ENCODE peak calls at places on chromosomes 11 and 22, in five cellular contexts. N, P, O, I and T are unnamed samples.

GRCh38 chr22:50476819-50477344 is 2.0 kb upstream of the SBF1 start:
- DNase-seq in N (no peak), O (no peak), P (no peak), I (no peak), T (no peak)

GRCh38 chr11:61695917-61696316 is 15.7 kb downstream of the DAGLA start:
- DNase-seq in N (no peak), I (peak), P (peak), O (no peak), T (peak)

GRCh38 chr22:45472426-45472825 is 30.3 kb upstream of the FBLN1 start:
- DNase-seq in P (no peak), N (no peak), I (no peak), O (no peak), T (no peak)

GRCh38 chr11:113593698-113594308 is 112.3 kb downstream of the TMPRSS5 start:
- DNase-seq in O (no peak), N (no peak), I (no peak), P (no peak), T (no peak)

GRCh38 chr11:8247312-8247711 is 16.4 kb downstream of the LMO1 start:
- DNase-seq in P (no peak), O (no peak), I (no peak), N (no peak), T (no peak)

GRCh38 chr11:111764621-111765020 is 1.6 kb downstream of the PPP2R1B start:
- DNase-seq in I (peak), P (no peak), N (no peak), O (no peak), T (no peak)

GRCh38 chr22:27560781-27561180 is 240.8 kb downstream of the MN1 start:
- DNase-seq in O (no peak), N (no peak), I (no peak), P (no peak), T (no peak)

GRCh38 chr22:44488354-44488753 is 9.7 kb downstream of the RTL6 start:
- DNase-seq in O (no peak), N (no peak), I (no peak), P (no peak), T (no peak)

GRCh38 chr11:64935634-64936081 is at the start of gene GPHA2:
- DNase-seq in O (no peak), N (no peak), P (no peak), I (peak), T (no peak)

GRCh38 chr11:35485656-35486318 is 39.6 kb downstream of the PAMR1 start:
- DNase-seq in O (peak), P (peak), I (peak), N (peak), T (peak)

GRCh38 chr11:134489728-134490127 is 77.7 kb upstream of the B3GAT1 start:
- DNase-seq in N (no peak), I (no peak), P (no peak), O (no peak), T (no peak)

GRCh38 chr11:67548555-67549110 is 25.4 kb upstream of the CABP2 start:
- DNase-seq in I (no peak), O (no peak), P (no peak), N (no peak), T (no peak)

GRCh38 chr11:77821349-77821851 is 456 bp downstream of the AAMDC start:
- DNase-seq in P (no peak), O (no peak), N (no peak), I (peak), T (no peak)

GRCh38 chr11:37830532-37830931 is 1232.5 kb upstream of the RAG2 start:
- DNase-seq in I (no peak), O (no peak), P (no peak), N (no peak), T (no peak)

GRCh38 chr11:68077617-68078592 is 39.1 kb downstream of the TCIRG1 start:
- DNase-seq in O (no peak), I (no peak), P (no peak), N (no peak), T (no peak)

GRCh38 chr11:64355078-64355940 is 3.7 kb upstream of the RPS6KA4 start:
- DNase-seq in P (peak), I (peak), O (peak), N (peak), T (peak)

GRCh38 chr11:90220391-90220790 is 2.5 kb downstream of the CHORDC1 start:
- DNase-seq in N (no peak), I (no peak), O (no peak), P (no peak), T (no peak)

GRCh38 chr11:61345954-61346814 is 13.2 kb downstream of the TKFC start:
- DNase-seq in N (no peak), P (no peak), I (no peak), O (no peak), T (no peak)

GRCh38 chr22:18152519-18152918 is 2.5 kb downstream of the USP18 start:
- DNase-seq in I (no peak), N (no peak), O (no peak), P (no peak), T (no peak)

GRCh38 chr11:47464479-47464878 is 15.5 kb upstream of the RAPSN start:
- DNase-seq in I (peak), P (no peak), N (no peak), O (no peak), T (no peak)

GRCh38 chr22:32375678-32376450 is 18.2 kb downstream of the RFPL3 start:
- DNase-seq in N (no peak), O (no peak), P (no peak), I (no peak), T (no peak)

GRCh38 chr11:80146231-80146630 is 705.4 kb upstream of the TENM4 start:
- DNase-seq in I (no peak), O (no peak), N (no peak), P (no peak), T (no peak)

GRCh38 chr22:19992481-19992911 is 24.1 kb downstream of the ARVCF start:
- DNase-seq in O (no peak), P (no peak), N (no peak), I (no peak), T (no peak)

GRCh38 chr11:69460540-69461257 is 20.8 kb upstream of the LINC01488 start:
- DNase-seq in P (no peak), I (no peak), O (no peak), N (peak), T (no peak)

GRCh38 chr11:132080121-132080520 is 709.7 kb downstream of the NTM start:
- DNase-seq in P (no peak), N (no peak), O (no peak), I (peak), T (no peak)

GRCh38 chr22:37420656-37421467 is 6.4 kb downstream of the ELFN2 start:
- DNase-seq in P (no peak), O (no peak), I (no peak), N (no peak), T (no peak)
- TF ChIP-seq CTCF in P (no peak), O (no peak), I (no peak), N (no peak), T (no peak)

GRCh38 chr11:93169950-93170561 is 27.7 kb downstream of the SLC36A4 start:
- DNase-seq in N (peak), P (no peak), I (peak), O (no peak), T (no peak)
- TF ChIP-seq CTCF in N (peak), P (no peak), I (peak), O (peak), T (no peak)

DNA sequence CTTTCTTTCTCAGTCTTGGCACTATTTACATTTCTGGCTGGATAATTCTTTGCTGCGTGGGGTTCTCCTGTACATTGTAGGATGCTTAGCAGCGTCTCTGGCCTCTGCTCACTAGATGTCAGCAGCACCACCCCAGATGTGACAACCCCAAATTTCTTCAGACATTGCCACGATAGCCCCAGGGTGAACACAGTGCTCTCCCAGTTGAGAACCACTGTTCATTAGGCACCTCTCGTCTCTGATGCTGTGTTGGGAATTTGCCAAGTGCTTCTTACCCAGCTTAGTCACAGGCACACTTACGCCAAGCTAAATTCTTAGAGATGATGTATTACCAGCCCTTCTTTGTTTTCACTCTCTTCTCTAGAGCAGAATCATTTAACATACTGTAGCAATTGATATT is 9.4 kb downstream of the TRIM6 start:
- DNase-seq in N (no peak), O (no peak), P (no peak), I (peak), T (no peak)
- TF ChIP-seq CTCF in N (no peak), O (no peak), P (no peak), I (no peak), T (no peak)

DNA sequence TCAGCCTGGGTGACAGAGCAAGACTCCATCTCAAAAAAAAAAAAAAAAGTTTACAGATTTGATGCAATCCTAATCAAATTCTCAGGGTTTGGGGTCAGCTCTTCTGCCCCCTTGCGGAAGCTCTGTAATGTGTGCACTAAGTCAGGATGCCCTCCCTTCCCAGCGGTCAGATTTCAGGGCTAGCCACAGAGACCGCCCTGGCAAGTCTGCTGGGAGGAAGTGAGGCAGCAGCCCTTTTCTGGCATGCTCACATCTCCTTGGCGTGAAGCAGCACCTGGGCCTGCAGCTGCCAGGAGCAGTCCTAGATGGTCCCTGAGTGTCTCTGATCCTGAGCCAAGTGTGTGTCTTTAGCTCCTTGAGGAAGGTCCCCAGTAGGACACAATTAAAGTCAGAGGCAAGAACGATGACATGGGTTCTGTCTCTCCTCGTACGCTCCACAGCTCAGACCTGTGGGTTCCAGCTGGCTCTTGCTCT is 10.9 kb upstream of the APOBEC3C start:
- DNase-seq in P (peak), I (peak), O (peak), N (peak), T (peak)
- TF ChIP-seq CTCF in P (peak), I (peak), O (peak), N (peak), T (no peak)

GRCh38 chr11:32447252-32447651 is 11.9 kb upstream of the WT1 start:
- DNase-seq in O (no peak), N (no peak), P (no peak), I (no peak), T (no peak)

GRCh38 chr11:32450372-32450771 is 15.0 kb upstream of the WT1 start:
- DNase-seq in O (no peak), N (no peak), I (no peak), P (no peak), T (no peak)

GRCh38 chr11:32446227-32446626 is 10.9 kb upstream of the WT1 start:
- DNase-seq in I (no peak), N (no peak), O (no peak), P (no peak), T (no peak)

GRCh38 chr11:32451808-32452207 is 16.5 kb upstream of the WT1 start:
- DNase-seq in N (no peak), I (no peak), P (no peak), O (no peak), T (no peak)

GRCh38 chr11:32448232-32448631 is 12.9 kb upstream of the WT1 start:
- DNase-seq in I (peak), N (peak), O (peak), P (no peak), T (no peak)
- TF ChIP-seq CTCF in I (peak), N (peak), O (peak), P (no peak), T (no peak)

DNA sequence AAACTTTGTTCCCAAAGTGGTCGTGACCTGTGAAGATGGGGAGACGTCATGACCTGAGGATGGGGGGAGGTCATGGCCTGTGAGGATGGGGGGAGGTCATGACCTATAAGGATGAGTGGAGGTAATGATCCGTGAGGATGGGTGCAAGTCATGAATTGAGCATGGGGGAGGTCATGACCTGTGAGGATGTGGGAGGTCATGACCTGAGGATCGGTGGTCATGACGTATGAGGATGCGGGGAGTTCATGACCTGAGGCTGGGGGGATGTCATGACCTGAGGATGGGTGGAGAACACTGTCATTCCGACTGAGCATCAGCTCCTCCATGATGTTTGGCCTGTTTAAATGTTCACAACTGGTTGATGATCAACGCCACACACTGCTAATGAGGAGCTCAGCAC is 25.9 kb downstream of the YPEL1 start:
- DNase-seq in P (no peak), I (no peak), O (no peak), N (no peak), T (no peak)
- TF ChIP-seq CTCF in P (no peak), I (no peak), O (no peak), N (no peak), T (no peak)

GRCh38 chr22:41197046-41197807 is 7.9 kb upstream of the L3MBTL2 start:
- DNase-seq in P (peak), O (peak), N (no peak), I (peak), T (peak)
- TF ChIP-seq CTCF in P (no peak), O (peak), N (no peak), I (peak), T (no peak)

DNA sequence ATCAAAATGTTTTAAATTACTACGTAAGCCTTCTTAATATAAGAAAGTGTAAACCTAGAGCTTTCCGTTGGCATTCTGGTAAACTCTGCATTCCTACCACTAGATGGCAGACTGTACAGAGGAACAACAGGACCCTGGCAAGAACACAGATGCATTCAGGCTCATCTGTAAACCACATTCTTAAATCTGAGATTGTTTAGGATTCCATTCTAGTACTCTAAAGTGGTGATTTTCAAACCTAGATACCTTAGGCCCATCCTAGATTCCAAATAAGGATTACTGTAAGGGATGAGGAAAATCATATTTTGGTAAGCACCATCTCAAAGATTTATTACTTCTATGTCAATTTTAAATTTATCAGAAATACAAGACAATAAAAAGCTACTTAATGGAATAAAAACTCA is 26.9 kb downstream of the PICALM start:
- DNase-seq in O (peak), N (peak), I (peak), P (peak), T (no peak)
- TF ChIP-seq CTCF in O (peak), N (peak), I (peak), P (peak), T (peak)

GRCh38 chr11:70796601-70797000 is 398.3 kb downstream of the CTTN start:
- DNase-seq in O (no peak), N (peak), P (no peak), I (no peak), T (no peak)
- TF ChIP-seq CTCF in O (peak), N (peak), P (no peak), I (peak), T (no peak)